ENCODE peak calls at places on chromosomes 16 and 17, in seven cellular contexts. S, W, Q, I, R, L and X are unnamed samples.

GRCh38 chr17:78568494-78569115 is 8.6 kb downstream of the DNAH17 start:
- DNase-seq in L (no peak), R (peak; percentile 32), W (no peak), I (peak; percentile 52), S (no peak), Q (no peak), X (peak; percentile 86)

GRCh38 chr16:56932588-56933265 is 785 bp downstream of the HERPUD1 start:
- DNase-seq in W (peak; percentile 82), R (peak; percentile 79), L (peak; percentile 54), S (no peak), I (peak; percentile 81), Q (peak; percentile 81), X (peak; percentile 88)

GRCh38 chr17:3610523-3610922 is 1.3 kb upstream of the TRPV1 start:
- DNase-seq in W (no peak), R (no peak), Q (no peak), S (no peak), L (no peak), I (no peak), X (no peak)

GRCh38 chr17:16342979-16343378 is 10.3 kb downstream of the CENPV start:
- DNase-seq in L (no peak), Q (no peak), R (no peak), I (no peak), S (peak; percentile 29), W (no peak), X (no peak)

GRCh38 chr17:32520737-32521399 is 34.1 kb downstream of the CDK5R1 start:
- DNase-seq in I (no peak), Q (no peak), R (no peak), W (no peak), L (no peak), S (no peak), X (no peak)

GRCh38 chr17:78879679-78880186 is 23.3 kb downstream of the CEP295NL start:
- DNase-seq in Q (peak; percentile 91), R (peak; percentile 97), W (peak; percentile 81), I (no peak), S (peak; percentile 92), L (peak; percentile 35), X (peak; percentile 99)

GRCh38 chr17:65557349-65558310 is 3.8 kb downstream of the AXIN2 start:
- DNase-seq in S (no peak), Q (no peak), L (no peak), R (no peak), I (peak; percentile 68), W (no peak), X (no peak)

GRCh38 chr17:43517615-43518386 is 28.3 kb downstream of the ETV4 start:
- DNase-seq in I (no peak), Q (no peak), S (no peak), L (no peak), R (peak; percentile 71), W (no peak), X (no peak)

GRCh38 chr16:66262253-66263167 is 104.0 kb upstream of the CDH5 start:
- DNase-seq in S (no peak), I (no peak), Q (no peak), L (no peak), W (peak; percentile 61), R (peak; percentile 62), X (peak; percentile 84)

GRCh38 chr17:75639327-75639726 is 6.1 kb downstream of the SMIM5 start:
- DNase-seq in W (no peak), R (no peak), Q (no peak), L (no peak), S (no peak), I (no peak), X (no peak)

DNA sequence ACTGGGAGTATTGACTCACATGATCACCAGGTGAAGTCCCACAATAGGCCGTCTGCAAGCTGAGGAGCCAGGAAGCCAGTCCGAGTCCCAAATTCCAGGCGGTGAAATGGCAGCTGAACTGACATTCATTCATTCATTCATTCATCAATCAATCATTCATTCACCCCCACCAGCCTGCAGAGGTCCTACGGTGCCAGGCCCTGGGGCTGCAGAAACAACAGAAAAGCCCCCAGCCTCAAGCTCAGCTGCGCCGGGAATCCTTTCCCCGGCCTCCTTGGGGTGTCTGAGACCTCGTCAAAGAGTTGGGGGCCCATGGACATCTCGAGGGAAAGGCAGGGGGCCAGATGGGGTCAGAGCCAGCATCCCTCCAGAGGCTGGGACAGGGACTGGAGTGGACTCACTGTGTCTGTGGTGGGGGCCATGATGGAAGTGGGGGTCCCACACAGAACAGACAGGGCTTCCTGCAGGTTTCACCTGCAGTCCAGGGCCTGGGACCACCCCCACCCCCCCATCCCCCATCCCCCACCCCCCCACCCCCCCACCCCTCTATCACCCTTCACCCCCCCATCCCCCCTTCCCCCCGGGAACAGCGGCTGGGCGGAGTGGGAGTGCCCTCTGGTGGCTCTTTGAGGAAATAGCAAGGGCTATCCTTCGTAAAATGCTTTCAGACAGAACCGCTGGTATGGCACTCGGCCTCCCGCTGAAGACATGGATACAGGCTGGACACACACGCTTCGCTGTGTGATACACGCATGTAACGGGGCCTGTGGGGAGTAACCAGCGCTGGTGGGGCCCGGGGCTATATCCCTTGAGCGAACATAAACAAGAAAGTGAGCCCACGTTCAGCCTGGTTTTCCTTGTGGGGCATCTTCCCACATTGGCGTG is 8.5 kb upstream of the ZC3H18 start:
- DNase-seq in Q (peak; percentile 36), W (no peak), I (peak; percentile 57), R (peak; percentile 66), S (peak; percentile 13), L (peak; percentile 62), X (peak; percentile 46)
- TF ChIP-seq CTCF in Q (peak; percentile 70), W (peak; percentile 70), I (peak; percentile 48), R (peak; percentile 79), S (peak; percentile 71), L (peak; percentile 58), X (peak; percentile 73)

GRCh38 chr16:70694088-70694487 is 8.2 kb upstream of the MTSS2 start:
- DNase-seq in L (no peak), W (no peak), Q (no peak), S (peak; percentile 55), I (peak; percentile 85), R (peak; percentile 70), X (peak; percentile 72)

GRCh38 chr16:70692130-70692470 is 6.2 kb upstream of the MTSS2 start:
- DNase-seq in I (no peak), R (no peak), S (no peak), Q (no peak), W (no peak), L (no peak), X (no peak)

GRCh38 chr16:70694517-70695218 is 8.8 kb upstream of the MTSS2 start:
- DNase-seq in R (no peak), Q (no peak), L (no peak), I (no peak), W (no peak), S (no peak), X (no peak)

GRCh38 chr16:70692481-70693203 is 6.8 kb upstream of the MTSS2 start:
- DNase-seq in L (no peak), W (no peak), I (no peak), S (no peak), Q (no peak), R (no peak), X (peak; percentile 70)

GRCh38 chr16:70693231-70693671 is 7.4 kb upstream of the MTSS2 start:
- DNase-seq in I (no peak), Q (peak; percentile 75), L (no peak), R (no peak), W (peak; percentile 64), S (no peak), X (peak; percentile 63)
- TF ChIP-seq CTCF in I (no peak), Q (no peak), L (no peak), R (no peak), W (no peak), S (no peak), X (no peak)

GRCh38 chr16:86252596-86252995 is 257.7 kb upstream of the FOXF1 start:
- DNase-seq in Q (no peak), W (no peak), I (peak; percentile 35), S (no peak), L (peak; percentile 40), R (peak; percentile 48), X (peak; percentile 60)
- TF ChIP-seq CTCF in Q (peak; percentile 38), W (peak; percentile 51), I (peak; percentile 31), S (peak; percentile 35), L (peak; percentile 45), R (peak; percentile 64), X (peak; percentile 61)

GRCh38 chr16:8594149-8594666 is 3.9 kb upstream of the TMEM114 start:
- DNase-seq in S (no peak), R (no peak), I (no peak), W (no peak), L (no peak), Q (no peak), X (no peak)
- TF ChIP-seq CTCF in S (no peak), R (no peak), I (no peak), W (no peak), L (no peak), Q (no peak), X (no peak)

GRCh38 chr17:30237296-30238002 is 2.0 kb upstream of the SLC6A4 start:
- DNase-seq in L (no peak), S (no peak), W (no peak), R (no peak), Q (no peak), I (no peak), X (no peak)

GRCh38 chr17:30235386-30236296 is at the start of gene SLC6A4:
- DNase-seq in I (no peak), W (no peak), S (no peak), L (peak; percentile 39), R (no peak), Q (no peak), X (peak; percentile 22)

GRCh38 chr17:30238003-30238344 is 2.5 kb upstream of the SLC6A4 start:
- DNase-seq in R (no peak), L (no peak), S (no peak), I (no peak), W (no peak), Q (no peak), X (no peak)

GRCh38 chr17:30236297-30236624 is 764 bp upstream of the SLC6A4 start:
- DNase-seq in L (no peak), R (no peak), I (no peak), Q (no peak), W (no peak), S (no peak), X (no peak)

GRCh38 chr17:30236807-30237206 is 1.3 kb upstream of the SLC6A4 start:
- DNase-seq in W (peak; percentile 49), Q (peak; percentile 38), R (peak; percentile 34), S (no peak), I (peak; percentile 70), L (peak; percentile 80), X (peak; percentile 30)
- TF ChIP-seq CTCF in W (peak; percentile 39), Q (peak; percentile 46), R (peak; percentile 50), S (peak; percentile 29), I (peak; percentile 64), L (no peak), X (peak; percentile 33)